ENCODE peak calls at places on chromosome 19, in four cellular contexts. A is CD4-positive, alpha-beta memory T cell; H is fibroblast of lung; U is body of pancreas. Z is an unnamed sample.

GRCh38 chr19:34734601-34735103 is 609 bp downstream of the ZNF181 start:
- DNase-seq in A (no peak), H (no peak), U (peak; percentile 66), Z (peak; percentile 77)

GRCh38 chr19:29612801-29613595 is 6.9 kb downstream of the POP4 start:
- DNase-seq in A (no peak), H (no peak), U (no peak), Z (no peak)

GRCh38 chr19:3481241-3482090 is 1.1 kb upstream of the SMIM24 start:
- DNase-seq in A (no peak), H (no peak), U (peak; percentile 29), Z (peak; percentile 99)

GRCh38 chr19:33432408-33433170 is 59.1 kb downstream of the CEBPG start:
- DNase-seq in A (no peak), H (no peak), U (no peak), Z (no peak)

GRCh38 chr19:51887522-51888498 is at the start of gene ZNF577:
- DNase-seq in A (peak; percentile 73), H (peak; percentile 95), U (peak; percentile 82), Z (peak; percentile 92)

GRCh38 chr19:48556163-48556562 is 4.2 kb downstream of the SULT2B1 start:
- DNase-seq in A (no peak), H (peak; percentile 62), U (no peak), Z (peak; percentile 88)

GRCh38 chr19:46661735-46662592 is 982 bp upstream of the DACT3 start:
- DNase-seq in A (peak; percentile 75), H (peak; percentile 84), U (peak; percentile 88), Z (peak; percentile 80)

GRCh38 chr19:54282706-54283105 is 1.8 kb upstream of the LILRB2 start:
- DNase-seq in A (no peak), H (no peak), U (no peak), Z (no peak)

GRCh38 chr19:29323972-29324680 is 111.2 kb upstream of the UQCRFS1 start:
- DNase-seq in A (no peak), H (no peak), U (no peak), Z (no peak)

GRCh38 chr19:35935911-35936737 is at the start of gene LRFN3:
- DNase-seq in A (peak; percentile 45), H (peak; percentile 72), U (peak; percentile 72), Z (peak; percentile 79)

GRCh38 chr19:40397568-40397906 is 7.6 kb upstream of the HIPK4 start:
- DNase-seq in A (no peak), H (no peak), U (no peak), Z (no peak)

GRCh38 chr19:39167461-39168257 is 29.1 kb upstream of the NCCRP1 start:
- DNase-seq in A (no peak), H (no peak), U (peak; percentile 80), Z (no peak)

GRCh38 chr19:12833747-12834417 is 497 bp downstream of the RTBDN start:
- DNase-seq in A (no peak), H (no peak), U (no peak), Z (peak; percentile 21)

GRCh38 chr19:36009220-36009619 is 607 bp upstream of the SYNE4 start:
- DNase-seq in A (peak; percentile 37), H (peak; percentile 67), U (peak; percentile 74), Z (peak; percentile 52)

GRCh38 chr19:50344661-50345318 is 15.6 kb upstream of the KCNC3 start:
- DNase-seq in A (no peak), H (no peak), U (no peak), Z (no peak)

GRCh38 chr19:45517238-45517637 is 10.0 kb downstream of the VASP start:
- DNase-seq in A (no peak), H (no peak), U (no peak), Z (no peak)
- H3K4me1 ChIP-seq in A (peaks cover 38% of the 10 kb centered on the region), H (peaks cover 5% of the 10 kb centered on the region), U (peaks cover 26% of the 10 kb centered on the region), Z (peaks cover 9% of the 10 kb centered on the region)

GRCh38 chr19:11028146-11028545 is 61.1 kb upstream of the LDLR start:
- DNase-seq in A (no peak), H (no peak), U (no peak), Z (no peak)

GRCh38 chr19:11033763-11034162 is 55.5 kb upstream of the LDLR start:
- DNase-seq in A (no peak), H (no peak), U (no peak), Z (no peak)

GRCh38 chr19:11033251-11033650 is 56.0 kb upstream of the LDLR start:
- DNase-seq in A (no peak), H (no peak), U (no peak), Z (no peak)

GRCh38 chr19:11034449-11035213 is 54.6 kb upstream of the LDLR start:
- DNase-seq in A (no peak), H (no peak), U (no peak), Z (no peak)

GRCh38 chr19:11031421-11032070 is 57.7 kb upstream of the LDLR start:
- DNase-seq in A (no peak), H (no peak), U (no peak), Z (no peak)
- H3K27ac ChIP-seq in A (no peak overlapping the region), H (no peak overlapping the region), U (no peak overlapping the region), Z (no peak overlapping the region)

DNA sequence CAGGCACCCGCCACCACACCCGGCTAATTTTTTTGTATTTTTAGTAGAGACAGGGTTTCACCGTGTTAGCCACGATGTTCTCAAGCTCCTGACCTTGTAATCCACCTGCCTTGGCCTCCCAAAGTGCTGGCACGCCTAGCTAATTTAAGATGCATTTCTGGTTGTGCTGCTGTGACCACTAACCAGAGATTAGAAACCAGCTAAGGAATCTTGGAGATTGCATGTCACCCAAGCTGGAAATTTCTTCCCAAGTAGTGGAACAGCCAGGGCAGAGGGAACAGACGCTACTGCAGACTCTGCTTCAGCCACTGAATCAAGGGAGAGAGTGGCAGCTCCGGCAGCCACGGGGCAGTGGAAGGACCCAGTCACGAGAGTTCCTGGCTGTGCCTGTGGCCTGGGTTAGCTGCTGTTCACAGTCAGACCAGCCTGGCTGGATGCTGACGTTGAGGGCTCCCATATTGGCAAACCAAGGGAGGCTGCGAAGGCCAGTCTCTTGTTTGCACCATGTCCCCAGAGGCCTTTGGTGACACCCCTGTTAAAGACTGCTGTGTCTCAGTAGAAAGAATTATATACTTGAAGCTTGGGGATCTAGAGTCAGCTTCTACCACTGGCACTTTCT is 7.9 kb downstream of the TPM4 start:
- DNase-seq in A (no peak), H (no peak), U (no peak), Z (no peak)
- H3K4me1 ChIP-seq in A (peaks cover 97% of the 10 kb centered on the region), H (peaks cover 45% of the 10 kb centered on the region), U (peaks cover 39% of the 10 kb centered on the region), Z (peaks cover 9% of the 10 kb centered on the region)

GRCh38 chr19:1481224-1481892 is 2.3 kb upstream of the C19orf25 start:
- DNase-seq in A (no peak), H (no peak), U (peak; percentile 7), Z (no peak)
- H3K27ac ChIP-seq in A (no peak overlapping the region), H (no peak overlapping the region), U (no peak overlapping the region), Z (no peak overlapping the region)

GRCh38 chr19:19059018-19059836 is 4.6 kb upstream of the SLC25A42 start:
- DNase-seq in A (no peak), H (no peak), U (no peak), Z (no peak)

GRCh38 chr19:19061491-19061890 is 2.3 kb upstream of the SLC25A42 start:
- DNase-seq in A (no peak), H (no peak), U (peak; percentile 54), Z (peak; percentile 31)

GRCh38 chr19:19062454-19063182 is 1.2 kb upstream of the SLC25A42 start:
- DNase-seq in A (no peak), H (peak; percentile 61), U (no peak), Z (no peak)

GRCh38 chr19:19057720-19058119 is 6.1 kb upstream of the SLC25A42 start:
- DNase-seq in A (no peak), H (no peak), U (no peak), Z (peak; percentile 17)

DNA sequence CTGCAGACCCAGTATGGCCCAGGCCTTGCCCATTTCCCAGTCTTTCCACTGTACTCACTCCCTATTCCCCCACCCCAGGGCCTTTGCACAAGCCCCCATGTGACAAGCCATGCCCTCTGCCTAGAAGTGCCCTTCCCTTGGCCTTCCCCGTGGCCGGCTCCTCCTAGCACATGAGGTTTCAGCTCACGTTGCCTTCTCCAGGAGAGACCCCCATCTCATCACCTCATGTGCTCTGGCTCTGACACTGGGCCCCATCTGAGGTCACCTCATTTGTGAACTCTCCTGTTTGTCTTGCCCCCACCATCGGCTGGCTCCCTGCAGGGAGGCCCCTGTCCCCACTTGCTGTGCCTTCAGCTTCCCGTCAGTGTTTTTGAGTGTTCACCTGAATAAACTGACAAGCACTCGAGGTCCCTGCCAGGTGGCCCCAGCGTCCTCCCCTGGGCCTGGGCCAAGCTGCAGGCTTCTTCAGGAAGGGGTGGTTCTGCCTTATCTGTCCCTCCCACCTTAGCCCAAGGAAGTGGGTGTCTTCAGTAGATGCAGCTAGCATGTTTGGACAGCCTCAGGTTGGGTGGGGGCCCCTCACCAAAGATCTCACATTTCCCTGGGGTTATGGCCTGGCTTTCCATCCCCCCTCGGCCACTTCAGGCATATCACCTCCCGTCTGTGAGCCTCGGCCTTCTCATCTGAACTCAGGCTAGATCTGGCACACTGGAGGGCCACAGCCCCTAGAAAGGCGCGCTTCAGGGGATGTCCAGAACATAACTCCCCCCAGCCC is 3.8 kb upstream of the SLC25A42 start:
- DNase-seq in A (no peak), H (no peak), U (no peak), Z (no peak)
- H3K4me1 ChIP-seq in A (peaks cover 8% of the 10 kb centered on the region), H (peaks cover 17% of the 10 kb centered on the region), U (peaks cover 27% of the 10 kb centered on the region), Z (no peaks in the 10 kb centered on the region)

GRCh38 chr19:5103061-5103701 is 134.3 kb downstream of the KDM4B start:
- DNase-seq in A (no peak), H (peak; percentile 70), U (peak; percentile 95), Z (no peak)
- H3K27ac ChIP-seq in A (no peak overlapping the region), H (no peak overlapping the region), U (peak overlapping the region; percentile 91), Z (no peak overlapping the region)

GRCh38 chr19:17158584-17158983 is 56.6 kb upstream of the USE1 start:
- DNase-seq in A (no peak), H (no peak), U (no peak), Z (no peak)

GRCh38 chr19:17153996-17154395 is 61.2 kb upstream of the USE1 start:
- DNase-seq in A (no peak), H (no peak), U (no peak), Z (no peak)

GRCh38 chr19:17155251-17155650 is 59.9 kb upstream of the USE1 start:
- DNase-seq in A (no peak), H (no peak), U (no peak), Z (no peak)

GRCh38 chr19:17156947-17157302 is 58.2 kb upstream of the USE1 start:
- DNase-seq in A (no peak), H (no peak), U (no peak), Z (no peak)

DNA sequence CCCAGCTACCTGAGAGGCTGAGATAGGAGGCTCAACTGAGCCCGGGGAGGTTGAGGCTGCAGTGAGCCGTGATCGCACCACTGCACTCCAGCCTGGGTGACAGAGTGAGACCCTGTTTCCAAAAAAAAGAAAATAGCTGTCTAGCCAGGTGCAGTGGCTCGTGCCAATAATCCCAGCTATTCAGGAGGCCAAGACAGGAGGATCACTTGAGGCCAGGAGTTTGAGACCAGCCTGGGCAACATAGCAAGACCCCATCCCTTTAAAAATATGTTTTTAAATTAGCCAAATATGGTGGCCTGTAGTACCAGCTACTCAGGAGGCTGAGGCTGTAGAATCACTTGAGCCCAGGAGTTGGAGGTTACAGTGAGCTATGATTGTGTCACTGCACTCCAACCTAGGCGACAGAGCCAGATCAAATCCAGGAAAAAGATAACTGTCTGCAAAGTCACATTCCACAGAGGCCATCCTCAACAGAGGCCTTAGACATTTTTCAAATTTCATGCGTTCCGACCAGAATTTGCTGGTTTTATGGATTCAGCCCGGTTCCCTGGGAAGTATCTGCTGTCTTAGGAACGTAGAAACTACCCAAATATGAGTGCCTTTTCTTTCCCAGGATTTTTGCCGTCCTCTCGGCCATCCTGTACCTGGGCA is 58.7 kb upstream of the USE1 start:
- DNase-seq in A (no peak), H (no peak), U (no peak), Z (no peak)
- H3K4me1 ChIP-seq in A (no peaks in the 10 kb centered on the region), H (no peaks in the 10 kb centered on the region), U (no peaks in the 10 kb centered on the region), Z (no peaks in the 10 kb centered on the region)

GRCh38 chr19:41739361-41739760 is 16.0 kb upstream of the CEACAM6 start:
- DNase-seq in A (no peak), H (no peak), U (no peak), Z (no peak)
- H3K27ac ChIP-seq in A (no peak overlapping the region), H (no peak overlapping the region), U (no peak overlapping the region), Z (no peak overlapping the region)

Z was measured in small intestine.